ENCODE peak calls at places on chromosomes 2 and 18, in nine cellular contexts. K is stimulated activated CD8-positive, alpha-beta memory T cell treated with anti-CD3 and anti-CD28 coated beads, Interleukin-4, amount 100 ng/mL, for 1 hour; Q is RCC 7860; M is mesothelial cell of epicardium; W is NCI-H1048; E is retina; V is BJ; L is activated naive CD4-positive, alpha-beta T cell treated with Interleukin-2 at 50 U/mL for 16 hours; J is Caki2. H is an unnamed sample.

GRCh38 chr2:10079192-10079930 is 850 bp downstream of the CYS1 start:
- DNase-seq in M (peak), W (no peak), V (peak), K (no peak), J (peak), E (peak), Q (no peak), L (peak), H (peak)

GRCh38 chr2:106192752-106193490 is 1.2 kb downstream of the UXS1 start:
- DNase-seq in M (no peak), L (peak), V (peak), W (no peak), Q (peak), J (peak), K (no peak), E (no peak), H (peak)

GRCh38 chr18:36783792-36784191 is 45.0 kb downstream of the TPGS2 start:
- DNase-seq in J (no peak), V (no peak), W (no peak), E (no peak), Q (no peak), K (no peak), M (no peak), L (no peak), H (no peak)

GRCh38 chr2:229974271-229974670 is 52.0 kb downstream of the FBXO36 start:
- DNase-seq in K (no peak), M (no peak), V (peak), E (no peak), W (no peak), Q (no peak), L (no peak), J (no peak), H (peak)

GRCh38 chr2:1140389-1141003 is 189.8 kb downstream of the SNTG2 start:
- DNase-seq in M (peak), E (peak), W (peak), V (no peak), J (peak), L (peak), K (no peak), Q (no peak), H (peak)

GRCh38 chr2:37585982-37586621 is 85.3 kb downstream of the CDC42EP3 start:
- DNase-seq in W (no peak), V (peak), Q (peak), L (peak), J (peak), M (no peak), E (no peak), K (peak), H (no peak)

GRCh38 chr2:27494284-27494943 is 586 bp downstream of the FNDC4 start:
- DNase-seq in L (peak), Q (no peak), E (peak), K (no peak), V (no peak), W (no peak), J (no peak), M (no peak), H (peak)

GRCh38 chr18:48826271-48826670 is 124.5 kb downstream of the SMAD7 start:
- DNase-seq in M (no peak), E (no peak), K (no peak), J (no peak), V (no peak), L (no peak), Q (no peak), W (no peak), H (no peak)

GRCh38 chr2:124091721-124092120 is 66.6 kb downstream of the CNTNAP5 start:
- DNase-seq in W (no peak), V (no peak), Q (no peak), L (no peak), K (no peak), M (no peak), J (no peak), E (no peak), H (no peak)

GRCh38 chr2:156589381-156590079 is 153.4 kb downstream of the GPD2 start:
- DNase-seq in W (no peak), Q (peak), K (no peak), M (no peak), J (peak), V (no peak), E (peak), L (peak), H (peak)

GRCh38 chr2:204776781-204777559 is 231.7 kb downstream of the PARD3B start:
- DNase-seq in J (no peak), E (no peak), W (no peak), M (no peak), K (no peak), L (no peak), Q (no peak), V (no peak), H (no peak)

GRCh38 chr2:144004742-144005141 is 515.2 kb downstream of the ZEB2 start:
- DNase-seq in L (no peak), Q (no peak), K (no peak), W (peak), V (no peak), M (peak), E (peak), J (no peak), H (peak)

GRCh38 chr2:100964706-100965269 is 37.3 kb upstream of the RPL31 start:
- DNase-seq in W (no peak), E (no peak), L (no peak), K (no peak), J (no peak), Q (no peak), M (no peak), V (no peak), H (no peak)

GRCh38 chr2:162932416-162932815 is 93.8 kb upstream of the KCNH7 start:
- DNase-seq in J (no peak), Q (no peak), W (no peak), E (no peak), L (no peak), M (no peak), V (no peak), K (no peak), H (no peak)

GRCh38 chr2:9191044-9191481 is 15.5 kb upstream of the ASAP2 start:
- DNase-seq in M (no peak), Q (no peak), L (no peak), V (peak), W (no peak), E (no peak), J (no peak), K (no peak), H (peak)

GRCh38 chr2:217451634-217452033 is 551.2 kb downstream of the TNS1 start:
- DNase-seq in M (no peak), Q (peak), V (no peak), E (no peak), J (peak), K (no peak), W (no peak), L (no peak), H (peak)

H was measured in left kidney.